ENCODE peak calls at places on chromosomes 2 and 18, in four cellular contexts. F is H1, J is neuronal stem cell, M is heart left ventricle. R is an unnamed sample.

GRCh38 chr18:36828157-36828629 is 609 bp downstream of the TPGS2 start:
- DNase-seq in F (no peak), J (peak; percentile 48), M (no peak), R (no peak)

GRCh38 chr2:231926180-231926741 is at the start of gene NPPC:
- DNase-seq in F (no peak), J (peak; percentile 81), M (peak; percentile 62), R (peak; percentile 72)

GRCh38 chr18:79544386-79544963 is 135.1 kb upstream of the CTDP1 start:
- DNase-seq in F (no peak), J (no peak), M (no peak), R (no peak)

GRCh38 chr2:237967463-237967871 is 653 bp downstream of the UBE2F start:
- DNase-seq in F (no peak), J (no peak), M (peak; percentile 30), R (peak; percentile 44)

GRCh38 chr2:20589975-20590703 is 60.8 kb downstream of the HS1BP3 start:
- DNase-seq in F (no peak), J (no peak), M (no peak), R (no peak)

GRCh38 chr2:31384771-31385276 is 29.7 kb downstream of the XDH start:
- DNase-seq in F (no peak), J (no peak), M (no peak), R (no peak)

GRCh38 chr2:127170452-127171197 is 49.5 kb downstream of the CYP27C1 start:
- DNase-seq in F (no peak), J (no peak), M (no peak), R (no peak)

GRCh38 chr2:44620189-44620990 is 258.6 kb downstream of the CAMKMT start:
- DNase-seq in F (no peak), J (no peak), M (no peak), R (no peak)

GRCh38 chr2:38145226-38145625 is 69.3 kb upstream of the CYP1B1 start:
- DNase-seq in F (no peak), J (no peak), M (no peak), R (no peak)

GRCh38 chr2:692767-693166 is 15.6 kb upstream of the TMEM18 start:
- DNase-seq in F (no peak), J (no peak), M (no peak), R (no peak)

GRCh38 chr2:692349-692748 is 15.1 kb upstream of the TMEM18 start:
- DNase-seq in F (no peak), J (no peak), M (no peak), R (no peak)

GRCh38 chr2:693606-694005 is 16.4 kb upstream of the TMEM18 start:
- DNase-seq in F (no peak), J (no peak), M (no peak), R (no peak)

GRCh38 chr2:695111-695510 is 17.9 kb upstream of the TMEM18 start:
- DNase-seq in F (no peak), J (no peak), M (no peak), R (no peak)

GRCh38 chr2:694174-694573 is 17.0 kb upstream of the TMEM18 start:
- DNase-seq in F (no peak), J (no peak), M (no peak), R (no peak)
- H3K4me1 ChIP-seq in F (no peaks in the 10 kb centered on the region), J (no peaks in the 10 kb centered on the region), M (no peaks in the 10 kb centered on the region), R (no peaks in the 10 kb centered on the region)

GRCh38 chr2:47652041-47652713 is 130.8 kb upstream of the MSH6 start:
- DNase-seq in F (no peak), J (no peak), M (no peak), R (no peak)
- H3K4me1 ChIP-seq in F (peaks cover 9% of the 10 kb centered on the region), J (peaks cover 10% of the 10 kb centered on the region), M (peaks cover 5% of the 10 kb centered on the region), R (no peaks in the 10 kb centered on the region)

GRCh38 chr2:98537390-98537972 is 70.8 kb downstream of the COA5 start:
- DNase-seq in F (no peak), J (no peak), M (no peak), R (no peak)
- H3K4me1 ChIP-seq in F (no peaks in the 10 kb centered on the region), J (no peaks in the 10 kb centered on the region), M (peaks cover 7% of the 10 kb centered on the region), R (no peaks in the 10 kb centered on the region)

GRCh38 chr2:108607706-108608301 is 73.5 kb downstream of the LIMS1 start:
- DNase-seq in F (no peak), J (no peak), M (no peak), R (peak; percentile 30)
- H3K4me1 ChIP-seq in F (no peaks in the 10 kb centered on the region), J (peaks cover 1% of the 10 kb centered on the region), M (peaks cover 30% of the 10 kb centered on the region), R (peaks cover 4% of the 10 kb centered on the region)

DNA sequence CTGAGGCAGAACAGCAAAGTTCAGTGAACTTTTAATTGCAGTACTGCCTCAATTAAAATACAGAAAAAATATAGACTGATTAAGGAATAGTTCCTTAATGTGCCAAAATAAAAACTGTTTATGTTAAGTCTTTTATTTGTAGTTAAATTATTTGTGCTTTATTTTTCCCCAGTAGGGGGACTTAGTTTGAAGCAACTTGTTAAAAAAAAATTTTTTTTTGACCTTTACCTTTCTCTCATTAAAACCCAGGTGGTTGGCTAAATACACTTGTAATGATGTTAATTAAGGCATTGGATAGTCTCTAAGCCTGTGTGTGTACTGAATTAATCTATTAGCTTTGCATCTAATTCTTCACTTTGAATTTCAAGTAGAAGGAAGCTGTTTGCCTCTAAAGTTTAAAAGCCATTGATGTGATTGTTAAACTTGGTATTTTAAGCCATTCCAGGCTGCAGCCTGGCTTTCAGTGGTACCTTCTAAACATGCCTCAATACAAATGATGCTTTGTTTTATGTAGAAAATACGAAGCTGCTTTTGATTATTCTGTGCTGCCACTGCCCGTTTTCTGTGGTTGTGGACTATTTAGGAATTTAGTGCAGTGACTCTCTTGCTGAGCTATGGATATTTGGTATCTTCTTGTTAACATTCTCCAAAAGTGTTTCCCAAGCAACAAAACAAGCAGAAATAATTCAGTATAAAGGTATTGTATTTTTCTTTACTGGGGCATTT is 102.9 kb downstream of the TANC1 start:
- DNase-seq in F (no peak), J (no peak), M (no peak), R (no peak)
- H3K4me1 ChIP-seq in F (no peaks in the 10 kb centered on the region), J (peaks cover 3% of the 10 kb centered on the region), M (peaks cover 29% of the 10 kb centered on the region), R (no peaks in the 10 kb centered on the region)

DNA sequence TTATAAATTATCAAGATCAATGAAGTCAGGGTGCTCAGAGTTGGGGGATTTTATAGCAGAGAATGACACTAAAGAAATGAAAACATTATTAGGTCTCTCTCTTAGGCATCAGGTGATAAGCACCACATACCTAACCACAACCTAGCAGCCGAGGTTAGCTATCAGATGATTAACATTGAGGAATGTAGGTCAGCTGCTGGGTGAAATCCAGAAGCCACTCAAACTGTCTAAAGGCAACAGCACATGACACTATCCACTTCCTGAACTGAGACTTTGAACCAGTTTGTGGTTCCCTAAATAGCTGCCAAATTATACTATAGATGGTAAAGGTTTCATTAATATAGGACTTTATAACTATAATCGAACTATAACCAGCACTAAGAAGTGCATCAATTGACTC is 4.7 kb downstream of the EPG5 start:
- DNase-seq in F (no peak), J (no peak), M (no peak), R (no peak)
- H3K4me1 ChIP-seq in F (no peaks in the 10 kb centered on the region), J (peaks cover 1% of the 10 kb centered on the region), M (peaks cover 40% of the 10 kb centered on the region), R (peaks cover 27% of the 10 kb centered on the region)

GRCh38 chr2:149990965-149991364 is 403.4 kb upstream of the MMADHC start:
- DNase-seq in F (no peak), J (no peak), M (no peak), R (no peak)
- H3K4me1 ChIP-seq in F (no peaks in the 10 kb centered on the region), J (no peaks in the 10 kb centered on the region), M (peaks cover 6% of the 10 kb centered on the region), R (no peaks in the 10 kb centered on the region)

DNA sequence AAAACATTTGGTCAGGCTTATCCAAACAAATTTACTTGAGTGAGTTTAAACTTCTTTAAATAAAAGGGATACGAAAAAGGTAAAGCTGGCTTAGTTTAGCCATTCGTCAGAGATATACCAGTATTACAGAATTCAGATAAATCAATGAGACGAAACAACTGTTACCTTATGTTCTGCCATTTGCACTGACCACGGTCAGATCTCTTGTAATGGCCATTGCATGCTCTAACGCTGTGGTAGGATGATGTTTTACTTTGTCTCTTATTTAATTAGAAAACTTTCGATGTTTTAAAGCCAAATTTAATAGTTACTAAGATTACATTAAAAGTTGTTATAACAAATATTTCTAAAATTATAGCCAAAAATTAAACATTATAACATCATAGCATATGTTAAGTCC is 1.5 kb downstream of the C18orf54 start:
- DNase-seq in F (no peak), J (no peak), M (no peak), R (no peak)
- H3K4me1 ChIP-seq in F (no peaks in the 10 kb centered on the region), J (peaks cover 2% of the 10 kb centered on the region), M (peaks cover 15% of the 10 kb centered on the region), R (peaks cover 7% of the 10 kb centered on the region)